ENCODE peak calls at places on chromosomes 1 and 21, in five cellular contexts. I is CD8-positive, alpha-beta memory T cell; R is tibial artery; P is ovary; Z is prostate gland. G is an unnamed sample.

GRCh38 chr1:205598841-205599666 is 32.8 kb downstream of the ELK4 start:
- DNase-seq in R (peak; percentile 55), P (peak; percentile 84), Z (no peak), I (no peak), G (no peak)

GRCh38 chr1:196070940-196071339 is 537.3 kb downstream of the KCNT2 start:
- DNase-seq in R (no peak), P (no peak), Z (no peak), I (no peak), G (no peak)

GRCh38 chr1:6625579-6626149 is 996 bp downstream of the THAP3 start:
- DNase-seq in I (no peak), Z (no peak), R (peak; percentile 42), P (no peak), G (no peak)

GRCh38 chr1:236113324-236114032 is 28.9 kb upstream of the GPR137B start:
- DNase-seq in R (no peak), I (no peak), P (no peak), Z (no peak), G (no peak)

GRCh38 chr1:165753934-165754333 is 14.7 kb downstream of the TMCO1 start:
- DNase-seq in I (no peak), Z (no peak), R (no peak), P (no peak), G (no peak)

GRCh38 chr1:88746916-88747315 is 62.8 kb downstream of the PKN2 start:
- DNase-seq in R (no peak), I (no peak), Z (no peak), P (no peak), G (no peak)

GRCh38 chr1:153465728-153466625 is 5.5 kb upstream of the S100A7 start:
- DNase-seq in Z (no peak), I (peak; percentile 59), R (peak; percentile 27), P (peak; percentile 72), G (peak; percentile 8)

GRCh38 chr1:38777464-38777957 is 82.1 kb downstream of the RRAGC start:
- DNase-seq in P (no peak), R (no peak), I (no peak), Z (no peak), G (no peak)

GRCh38 chr1:24102966-24103365 is 9.0 kb downstream of the MYOM3 start:
- DNase-seq in Z (no peak), I (no peak), P (no peak), R (no peak), G (no peak)

GRCh38 chr1:21175670-21176581 is 771 bp downstream of the EIF4G3 start:
- DNase-seq in R (no peak), P (peak; percentile 68), Z (peak; percentile 11), I (peak; percentile 41), G (peak; percentile 39)

GRCh38 chr21:37074195-37074510 is 1.1 kb downstream of the TTC3 start:
- DNase-seq in R (no peak), P (no peak), I (no peak), Z (no peak), G (no peak)

GRCh38 chr1:203462878-203463277 is 12.7 kb upstream of the PRELP start:
- DNase-seq in R (peak; percentile 91), Z (no peak), P (no peak), I (no peak), G (no peak)

GRCh38 chr1:153612755-153613331 is at the start of gene S100A16:
- DNase-seq in Z (peak; percentile 73), I (no peak), P (peak; percentile 86), R (peak; percentile 84), G (no peak)

GRCh38 chr1:25821630-25822091 is 1.9 kb downstream of the MTFR1L start:
- DNase-seq in I (no peak), P (peak; percentile 70), Z (no peak), R (no peak), G (no peak)

GRCh38 chr1:60572378-60572777 is 498.8 kb upstream of the C1orf87 start:
- DNase-seq in P (no peak), I (no peak), R (no peak), Z (no peak), G (no peak)
- H3K4me1 ChIP-seq in P (peaks cover 1% of the 10 kb centered on the region), I (no peaks in the 10 kb centered on the region), R (no peaks in the 10 kb centered on the region), Z (peaks cover 6% of the 10 kb centered on the region), G (no peaks in the 10 kb centered on the region)

GRCh38 chr1:43836267-43836951 is 97.2 kb upstream of the ARTN start:
- DNase-seq in Z (no peak), P (peak; percentile 58), I (peak; percentile 35), R (no peak), G (no peak)

GRCh38 chr1:43841511-43841910 is 92.1 kb upstream of the ARTN start:
- DNase-seq in R (no peak), Z (no peak), I (no peak), P (no peak), G (peak; percentile 84)

GRCh38 chr1:43835141-43836021 is 98.2 kb upstream of the ARTN start:
- DNase-seq in I (no peak), R (no peak), P (no peak), Z (no peak), G (peak; percentile 40)

GRCh38 chr1:43842099-43842498 is 91.5 kb upstream of the ARTN start:
- DNase-seq in P (no peak), R (no peak), I (no peak), Z (no peak), G (no peak)

GRCh38 chr1:43839056-43839455 is 94.5 kb upstream of the ARTN start:
- DNase-seq in R (no peak), I (no peak), P (no peak), Z (no peak), G (peak; percentile 53)
- H3K4me1 ChIP-seq in R (no peaks in the 10 kb centered on the region), I (peaks cover 12% of the 10 kb centered on the region), P (peaks cover 18% of the 10 kb centered on the region), Z (peaks cover 5% of the 10 kb centered on the region), G (peaks cover 61% of the 10 kb centered on the region)

GRCh38 chr21:28072601-28073000 is 920.1 kb downstream of the LTN1 start:
- DNase-seq in Z (no peak), R (no peak), P (no peak), I (no peak), G (no peak)
- H3K4me1 ChIP-seq in Z (no peaks in the 10 kb centered on the region), R (no peaks in the 10 kb centered on the region), P (peaks cover 3% of the 10 kb centered on the region), I (no peaks in the 10 kb centered on the region), G (no peaks in the 10 kb centered on the region)

GRCh38 chr1:40704817-40705733 is 13.6 kb downstream of the NFYC start:
- DNase-seq in Z (no peak), R (no peak), P (no peak), I (no peak), G (no peak)

GRCh38 chr1:40709100-40709801 is 17.7 kb downstream of the NFYC start:
- DNase-seq in P (peak; percentile 61), R (peak; percentile 86), I (peak; percentile 59), Z (peak; percentile 95), G (peak; percentile 89)

GRCh38 chr1:40709802-40710278 is 18.3 kb downstream of the NFYC start:
- DNase-seq in R (no peak), I (no peak), P (no peak), Z (no peak), G (no peak)

GRCh38 chr1:40708750-40709099 is 17.2 kb downstream of the NFYC start:
- DNase-seq in I (no peak), P (no peak), R (no peak), Z (no peak), G (no peak)

GRCh38 chr1:40706626-40707025 is 15.1 kb downstream of the NFYC start:
- DNase-seq in P (no peak), I (no peak), Z (no peak), R (no peak), G (no peak)
- H3K4me1 ChIP-seq in P (peaks cover 11% of the 10 kb centered on the region), I (peaks cover 38% of the 10 kb centered on the region), Z (no peaks in the 10 kb centered on the region), R (no peaks in the 10 kb centered on the region), G (peaks cover 20% of the 10 kb centered on the region)

GRCh38 chr1:36367067-36367466 is 18.7 kb downstream of the STK40 start:
- DNase-seq in P (no peak), I (no peak), Z (no peak), R (no peak), G (no peak)
- H3K4me1 ChIP-seq in P (peaks cover 14% of the 10 kb centered on the region), I (peaks cover 52% of the 10 kb centered on the region), Z (peaks cover 6% of the 10 kb centered on the region), R (no peaks in the 10 kb centered on the region), G (no peaks in the 10 kb centered on the region)

GRCh38 chr1:235079443-235079967 is 49.1 kb downstream of the TOMM20 start:
- DNase-seq in P (peak; percentile 59), I (no peak), R (no peak), Z (peak; percentile 84), G (no peak)
- H3K4me1 ChIP-seq in P (peaks cover 11% of the 10 kb centered on the region), I (peaks cover 22% of the 10 kb centered on the region), R (no peaks in the 10 kb centered on the region), Z (peaks cover 21% of the 10 kb centered on the region), G (peaks cover 7% of the 10 kb centered on the region)

DNA sequence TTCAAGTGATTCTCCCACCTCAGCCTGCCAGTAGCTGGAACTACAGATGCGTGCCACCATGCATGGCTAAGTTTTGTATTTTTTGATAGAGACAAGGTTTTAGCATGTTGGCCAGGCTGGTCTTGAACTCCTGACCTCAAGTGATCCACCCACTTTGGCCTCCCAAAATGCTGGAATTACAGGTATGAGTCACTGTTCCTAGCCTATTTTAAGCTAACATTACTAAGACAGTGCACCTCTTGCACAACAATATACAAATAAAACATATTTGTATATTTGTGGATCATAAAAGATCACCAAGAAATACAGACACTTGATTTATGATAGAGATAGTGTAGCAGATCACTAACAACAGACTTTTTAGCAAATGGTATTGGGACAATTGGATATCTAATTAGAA is 139.0 kb downstream of the DUSP10 start:
- DNase-seq in Z (no peak), P (no peak), R (no peak), I (no peak), G (no peak)
- H3K4me1 ChIP-seq in Z (no peaks in the 10 kb centered on the region), P (no peaks in the 10 kb centered on the region), R (no peaks in the 10 kb centered on the region), I (no peaks in the 10 kb centered on the region), G (no peaks in the 10 kb centered on the region)

GRCh38 chr1:1839311-1839965 is 51.4 kb downstream of the GNB1 start:
- DNase-seq in R (no peak), Z (no peak), P (no peak), I (no peak), G (no peak)
- H3K4me1 ChIP-seq in R (no peaks in the 10 kb centered on the region), Z (peaks cover 5% of the 10 kb centered on the region), P (peaks cover 1% of the 10 kb centered on the region), I (peaks cover 16% of the 10 kb centered on the region), G (peaks cover 2% of the 10 kb centered on the region)